ENCODE peak calls at places on chromosomes 16 and 17, in five cellular contexts. W is naive B cell, Y is H7, O is GM12865, S is non-pigmented ciliary epithelial cell. B is an unnamed sample.

GRCh38 chr16:56669005-56669839 is at the start of gene MT1H:
- DNase-seq in W (no peak), Y (peak; percentile 76), O (no peak), S (no peak), B (no peak)

GRCh38 chr16:14172200-14172805 is 101.2 kb downstream of the MRTFB start:
- DNase-seq in W (no peak), Y (no peak), O (no peak), S (no peak), B (no peak)

GRCh38 chr17:38588775-38589174 is 17.0 kb downstream of the SRCIN1 start:
- DNase-seq in W (no peak), Y (peak; percentile 51), O (no peak), S (no peak), B (no peak)

GRCh38 chr17:76753061-76753961 is 15.4 kb downstream of the MFSD11 start:
- DNase-seq in W (no peak), Y (no peak), O (no peak), S (no peak), B (no peak)

GRCh38 chr16:49441366-49441780 is 67.8 kb downstream of the C16orf78 start:
- DNase-seq in W (peak; percentile 44), Y (peak; percentile 89), O (peak; percentile 92), S (no peak), B (peak; percentile 87)

GRCh38 chr17:10738516-10739258 is 8.9 kb upstream of the TMEM220 start:
- DNase-seq in W (no peak), Y (no peak), O (no peak), S (no peak), B (no peak)

GRCh38 chr17:77058016-77058415 is 82.8 kb upstream of the SEC14L1 start:
- DNase-seq in W (no peak), Y (no peak), O (no peak), S (no peak), B (no peak)

GRCh38 chr17:40303009-40303657 is 5.8 kb upstream of the RARA start:
- DNase-seq in W (peak; percentile 73), Y (peak; percentile 59), O (peak; percentile 65), S (no peak), B (peak; percentile 69)

GRCh38 chr16:56817056-56817455 is 48.0 kb upstream of the SLC12A3 start:
- DNase-seq in W (no peak), Y (no peak), O (no peak), S (no peak), B (no peak)

GRCh38 chr16:89138513-89138795 is 33.1 kb upstream of the CDH15 start:
- DNase-seq in W (no peak), Y (no peak), O (no peak), S (no peak), B (no peak)

GRCh38 chr17:75032896-75033294 is 13.9 kb downstream of the ATP5PD start:
- DNase-seq in W (no peak), Y (no peak), O (no peak), S (no peak), B (peak; percentile 30)

GRCh38 chr16:48109496-48109895 is 46.3 kb downstream of the ABCC12 start:
- DNase-seq in W (no peak), Y (no peak), O (no peak), S (no peak), B (no peak)

GRCh38 chr17:63993368-63993990 is 4.7 kb upstream of the PRR29 start:
- DNase-seq in W (peak; percentile 22), Y (peak; percentile 4), O (peak; percentile 23), S (no peak), B (no peak)

B was measured in GM13976.